ENCODE peak calls at places on chromosomes 16 and 17, in five cellular contexts. O is kidney glomerular epithelial cell; J is heart left ventricle; Q is stimulated activated CD4-positive, alpha-beta T cell treated with anti-CD3 and anti-CD28 coated beads, TNF-alpha, amount 100 ng/mL, for 24 hours; C is lung. Y is an unnamed sample.

GRCh38 chr16:2586901-2587480 is 49.2 kb downstream of the PDPK1 start:
- DNase-seq in O (no peak), J (no peak), Q (no peak), C (no peak), Y (no peak)

GRCh38 chr16:57041182-57042156 is 50.9 kb upstream of the CPNE2 start:
- DNase-seq in O (no peak), J (no peak), Q (peak), C (no peak), Y (no peak)

GRCh38 chr17:59377410-59377809 is 46.0 kb downstream of the YPEL2 start:
- DNase-seq in O (peak), J (no peak), Q (no peak), C (no peak), Y (no peak)

GRCh38 chr16:74902161-74902560 is 82.8 kb downstream of the WDR59 start:
- DNase-seq in O (no peak), J (no peak), Q (no peak), C (no peak), Y (no peak)

GRCh38 chr17:50363217-50364060 is 9.5 kb downstream of the MRPL27 start:
- DNase-seq in O (no peak), J (no peak), Q (no peak), C (no peak), Y (peak)

GRCh38 chr17:78127240-78127887 is 1.2 kb downstream of the TMC6 start:
- DNase-seq in O (no peak), J (peak), Q (peak), C (peak), Y (peak)

GRCh38 chr17:74595037-74595436 is 3.0 kb upstream of the CD300LD start:
- DNase-seq in O (no peak), J (no peak), Q (no peak), C (no peak), Y (no peak)

GRCh38 chr17:58380207-58381123 is 28.5 kb upstream of the SUPT4H1 start:
- DNase-seq in O (no peak), J (no peak), Q (no peak), C (no peak), Y (no peak)

GRCh38 chr17:17675925-17676534 is 5.2 kb upstream of the RAI1 start:
- DNase-seq in O (no peak), J (no peak), Q (no peak), C (no peak), Y (peak)

GRCh38 chr16:27080870-27081269 is 14.1 kb downstream of the C16orf82 start:
- DNase-seq in O (no peak), J (no peak), Q (no peak), C (no peak), Y (no peak)

GRCh38 chr17:34436607-34437006 is 73.6 kb upstream of the CCL1 start:
- DNase-seq in O (no peak), J (no peak), Q (no peak), C (no peak), Y (no peak)

GRCh38 chr17:57773557-57773956 is 28.5 kb upstream of the CCDC182 start:
- DNase-seq in O (no peak), J (no peak), Q (no peak), C (no peak), Y (no peak)

GRCh38 chr17:70041061-70041460 is 34.0 kb upstream of the KCNJ16 start:
- DNase-seq in O (no peak), J (no peak), Q (no peak), C (no peak), Y (no peak)

GRCh38 chr17:73368085-73368631 is 56.4 kb upstream of the CDC42EP4 start:
- DNase-seq in O (no peak), J (no peak), Q (no peak), C (no peak), Y (no peak)

Y was measured in occipital lobe.